ENCODE peak calls at places on chromosomes 6 and 20, in seven cellular contexts. Y is K562, W is GM12892, M is HepG2, F is H1, X is GM12878, A is SK-N-SH. P is an unnamed sample.

GRCh38 chr20:49288784-49289696 is 11.2 kb upstream of the ZNFX1 start:
- DNase-seq in F (no peak), A (no peak), X (no peak), M (no peak), Y (no peak), W (no peak), P (no peak)

GRCh38 chr6:107845777-107846176 is 21.7 kb upstream of the SCML4 start:
- DNase-seq in M (no peak), F (peak; percentile 29), W (no peak), Y (no peak), X (no peak), A (no peak), P (no peak)

GRCh38 chr6:127515234-127515793 is 3.8 kb downstream of the MTCL3 start:
- DNase-seq in W (peak; percentile 12), F (peak; percentile 81), X (no peak), M (no peak), Y (no peak), A (peak; percentile 75), P (peak; percentile 15)

GRCh38 chr20:31568773-31569162 is 36.3 kb upstream of the ID1 start:
- DNase-seq in X (no peak), W (no peak), Y (no peak), M (no peak), A (peak; percentile 80), F (peak; percentile 49), P (no peak)

GRCh38 chr6:134097114-134097707 is 44.8 kb upstream of the SLC2A12 start:
- DNase-seq in Y (peak; percentile 58), W (peak; percentile 28), F (peak; percentile 71), A (peak; percentile 69), M (peak; percentile 69), X (peak; percentile 3), P (peak; percentile 35)

GRCh38 chr6:31639449-31639861 is 13.0 kb downstream of the BAG6 start:
- DNase-seq in M (no peak), X (no peak), Y (no peak), F (no peak), W (no peak), A (no peak), P (no peak)

GRCh38 chr6:14732845-14733757 is 512.8 kb upstream of the JARID2 start:
- DNase-seq in M (peak; percentile 31), W (no peak), A (no peak), X (no peak), F (no peak), Y (no peak), P (no peak)

GRCh38 chr6:169051371-169051770 is 202.3 kb downstream of the THBS2 start:
- DNase-seq in F (no peak), M (no peak), W (no peak), Y (no peak), X (no peak), A (no peak), P (no peak)

GRCh38 chr20:41095110-41095969 is 42.0 kb upstream of the PLCG1 start:
- DNase-seq in F (no peak), A (peak; percentile 58), Y (peak; percentile 71), M (peak; percentile 60), X (no peak), W (peak; percentile 17), P (no peak)

GRCh38 chr6:82862543-82862942 is 203.1 kb downstream of the UBE3D start:
- DNase-seq in X (no peak), A (no peak), M (no peak), Y (no peak), F (no peak), W (no peak), P (no peak)

GRCh38 chr6:71291991-71292390 is 3.4 kb downstream of the OGFRL1 start:
- DNase-seq in F (no peak), A (no peak), W (no peak), M (no peak), X (no peak), Y (no peak), P (no peak)

GRCh38 chr6:131103296-131103695 is 32.0 kb upstream of the AKAP7 start:
- DNase-seq in A (no peak), W (no peak), F (no peak), X (no peak), Y (no peak), M (no peak), P (no peak)

GRCh38 chr6:107128175-107128574 is 12.9 kb upstream of the BEND3 start:
- DNase-seq in W (no peak), Y (no peak), F (no peak), A (no peak), X (no peak), M (no peak), P (no peak)

GRCh38 chr20:61556116-61556515 is 304.1 kb downstream of the CDH4 start:
- DNase-seq in Y (no peak), F (no peak), M (no peak), W (no peak), X (no peak), A (no peak), P (no peak)

GRCh38 chr6:138550346-138550767 is 51.1 kb upstream of the NHSL1 start:
- DNase-seq in F (no peak), W (no peak), X (no peak), A (no peak), Y (no peak), M (peak; percentile 95), P (no peak)

DNA sequence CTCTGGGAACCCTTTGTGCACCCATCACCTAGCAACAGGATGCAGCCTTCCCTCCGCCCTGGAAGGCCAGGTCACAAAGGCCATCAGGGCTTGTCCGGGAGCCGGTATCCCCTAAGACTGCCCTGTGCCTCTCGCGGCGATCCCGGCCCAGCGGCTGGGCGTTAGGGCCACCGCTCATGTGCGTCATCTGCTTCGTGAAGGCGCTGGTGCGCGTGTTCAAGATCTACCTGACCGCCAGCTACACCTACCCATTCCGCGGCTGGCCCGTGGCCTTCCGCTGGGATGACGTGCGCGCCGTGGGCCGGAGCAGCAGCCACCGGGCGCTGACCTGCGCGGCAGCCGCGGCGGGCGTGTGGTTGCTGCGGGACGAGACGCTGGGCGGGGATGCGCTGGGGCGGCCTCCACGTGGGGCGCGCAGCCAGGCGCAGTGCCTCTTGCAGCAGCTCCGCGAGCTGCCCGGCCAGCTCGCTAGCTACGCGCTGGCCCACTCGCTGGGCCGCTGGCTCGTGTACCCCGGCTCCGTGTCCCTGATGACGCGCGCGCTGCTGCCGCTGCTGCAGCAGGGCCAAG is at the start of gene ABHD16B:
- DNase-seq in M (no peak), Y (no peak), A (no peak), F (no peak), X (no peak), W (no peak), P (no peak)
- TF ChIP-seq TAF1 in M (no peak), Y (no peak), A (no peak), F (no peak), X (no peak), W (no peak), P (no peak)

GRCh38 chr20:58745391-58745790 is 52.8 kb downstream of the NPEPL1 start:
- DNase-seq in M (no peak), F (no peak), A (no peak), Y (no peak), X (no peak), W (no peak), P (no peak)

GRCh38 chr20:58740356-58741308 is 48.0 kb downstream of the NPEPL1 start:
- DNase-seq in F (peak; percentile 27), Y (no peak), A (no peak), X (no peak), M (no peak), W (no peak), P (no peak)

GRCh38 chr20:58743076-58743566 is 50.5 kb downstream of the NPEPL1 start:
- DNase-seq in F (no peak), Y (no peak), W (no peak), X (no peak), M (no peak), A (no peak), P (no peak)

GRCh38 chr20:58743929-58744534 is 51.4 kb downstream of the NPEPL1 start:
- DNase-seq in M (no peak), A (no peak), F (no peak), X (no peak), Y (no peak), W (no peak), P (no peak)

GRCh38 chr20:58741384-58741783 is 48.8 kb downstream of the NPEPL1 start:
- DNase-seq in Y (no peak), F (no peak), A (no peak), M (no peak), W (no peak), X (no peak), P (no peak)
- TF ChIP-seq TAF1 in Y (no peak), F (no peak), A (no peak), M (no peak), W (no peak), X (no peak), P (no peak)

DNA sequence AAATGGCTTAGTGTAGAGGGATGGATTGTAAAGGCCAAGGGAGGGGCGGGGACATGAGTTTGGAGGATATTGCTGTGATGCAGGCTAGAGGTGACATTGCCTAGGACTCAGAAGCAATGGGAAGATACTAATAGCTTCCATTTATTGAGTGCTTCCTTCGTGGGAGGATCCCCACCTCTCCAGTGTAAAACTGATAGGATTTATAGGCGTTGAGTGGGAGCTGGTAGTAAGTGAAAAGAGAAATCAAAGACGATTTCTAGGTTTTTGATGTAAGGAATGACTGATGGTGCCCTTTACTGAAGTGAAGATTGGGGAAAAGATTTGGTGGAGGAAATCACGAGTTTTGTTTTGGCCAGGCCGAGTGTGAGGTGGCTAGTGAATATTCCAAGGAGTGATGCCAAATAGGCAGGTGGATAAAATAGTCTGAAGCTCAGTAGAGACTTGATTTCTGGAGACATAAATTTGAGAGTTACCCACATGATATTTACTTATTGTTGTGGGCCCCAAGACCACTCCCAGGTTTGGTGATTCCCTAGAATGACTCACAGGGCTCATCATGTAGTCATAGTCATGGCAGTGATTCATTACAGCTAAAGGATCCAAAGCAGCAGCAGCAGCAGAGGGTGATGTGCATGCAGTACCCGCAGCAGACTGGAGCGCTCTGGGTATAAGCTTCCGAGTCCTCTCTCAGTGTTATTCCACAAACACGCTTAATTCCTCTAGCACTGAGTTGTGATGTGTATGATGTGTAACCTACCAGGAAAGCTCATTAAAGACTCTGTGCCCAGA is 10.2 kb downstream of the RPRD1B start:
- DNase-seq in M (no peak), X (no peak), F (no peak), W (no peak), A (no peak), Y (no peak), P (no peak)
- TF ChIP-seq TAF1 in M (no peak), X (no peak), F (no peak), W (no peak), A (no peak), Y (no peak), P (no peak)

DNA sequence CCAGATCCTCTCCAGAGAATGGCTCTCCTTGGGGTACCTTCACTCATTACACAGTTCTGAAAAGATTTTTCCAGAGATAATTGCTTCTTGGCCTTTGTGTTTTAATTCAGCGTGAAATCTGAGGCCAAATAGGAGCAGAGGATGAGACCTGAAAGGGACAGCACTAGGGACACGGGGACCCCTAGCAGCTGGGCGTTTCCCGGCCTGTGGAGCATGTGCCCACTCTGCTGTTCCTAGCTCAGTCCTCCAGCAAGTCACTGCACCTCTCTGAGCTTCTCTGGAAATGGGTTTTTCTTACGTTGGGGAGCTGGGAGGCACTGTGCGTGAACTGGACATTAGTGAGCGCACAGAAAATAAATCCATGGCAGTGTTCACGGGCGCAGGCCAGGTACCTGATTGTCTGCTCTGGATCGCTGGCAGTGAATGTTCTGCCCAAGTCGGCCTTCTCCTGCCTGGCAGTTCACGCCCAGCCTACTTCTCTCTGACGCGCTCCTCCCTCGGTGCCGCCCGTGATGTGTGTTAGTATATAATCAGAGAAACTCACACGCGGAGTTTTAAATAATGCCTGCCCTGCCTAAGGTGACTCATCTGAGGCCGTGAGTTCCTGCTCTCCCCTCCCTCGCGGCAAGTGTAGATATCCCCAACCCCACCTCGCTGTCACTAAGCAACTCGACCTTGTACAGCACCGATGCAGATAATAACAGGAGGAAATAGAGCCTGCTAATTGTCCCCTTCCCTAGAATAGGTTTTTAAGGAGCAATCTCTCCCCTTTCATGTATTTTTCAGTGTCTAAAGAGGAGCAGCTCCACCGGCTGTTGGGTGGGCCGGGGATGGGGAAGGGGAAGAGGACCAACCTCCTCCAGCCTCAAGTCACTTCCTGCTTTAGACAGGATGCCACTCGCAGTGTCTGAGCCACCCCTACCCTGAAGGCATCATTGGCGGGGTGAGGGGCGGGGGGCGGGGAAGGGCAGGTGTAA is 2.7 kb upstream of the TUBB2A start:
- DNase-seq in F (no peak), A (no peak), Y (peak; percentile 56), X (no peak), M (peak; percentile 41), W (no peak), P (no peak)
- TF ChIP-seq TAF1 in F (no peak), A (no peak), Y (peak; percentile 7), X (no peak), M (no peak), W (no peak), P (no peak)